ENCODE peak calls at places on chromosome 4, in five cellular contexts. V is PC-9, Z is lower lobe of right lung, U is IMR-90, D is right lobe of liver. A is an unnamed sample.
A peak's percentile ranks its signal among the peaks of the same experiment; 100 is the strongest.

GRCh38 chr4:184450045-184450444 is 24.3 kb downstream of the IRF2 start:
- DNase-seq in Z (no peak), D (no peak), U (peak; percentile 87), V (no peak), A (no peak)

GRCh38 chr4:6701371-6701770 is 7.7 kb downstream of the S100P start:
- DNase-seq in V (no peak), D (no peak), U (no peak), Z (no peak), A (no peak)

GRCh38 chr4:86741841-86742240 is 107.3 kb downstream of the SLC10A6 start:
- DNase-seq in V (no peak), Z (no peak), U (no peak), D (no peak), A (no peak)

GRCh38 chr4:7557447-7557846 is 122.7 kb upstream of the PSAPL1 start:
- DNase-seq in Z (no peak), V (peak; percentile 60), U (peak; percentile 82), D (no peak), A (peak; percentile 24)

GRCh38 chr4:7807351-7807921 is 132.2 kb downstream of the AFAP1 start:
- DNase-seq in V (no peak), U (no peak), D (no peak), Z (no peak), A (no peak)

GRCh38 chr4:27701563-27701962 is 840.9 kb downstream of the STIM2 start:
- DNase-seq in Z (no peak), V (no peak), D (no peak), U (peak; percentile 0), A (no peak)

GRCh38 chr4:100299019-100299418 is 108.8 kb upstream of the DDIT4L start:
- DNase-seq in Z (no peak), U (peak; percentile 96), V (no peak), D (no peak), A (no peak)

GRCh38 chr4:6065166-6065565 is 46.9 kb upstream of the C4orf50 start:
- DNase-seq in Z (no peak), D (no peak), U (no peak), V (no peak), A (no peak)

GRCh38 chr4:4455199-4455865 is 68.4 kb downstream of the NSG1 start:
- DNase-seq in V (no peak), U (no peak), Z (no peak), D (no peak), A (no peak)

GRCh38 chr4:181792641-181793612 is 450.3 kb upstream of the TENM3 start:
- DNase-seq in D (no peak), U (no peak), V (no peak), Z (no peak), A (no peak)

GRCh38 chr4:107036602-107037151 is 564 bp upstream of the DKK2 start:
- DNase-seq in U (no peak), D (no peak), Z (no peak), V (no peak), A (no peak)

GRCh38 chr4:162075691-162076090 is 88.1 kb downstream of the FSTL5 start:
- DNase-seq in V (no peak), U (no peak), D (no peak), Z (no peak), A (no peak)

GRCh38 chr4:173057442-173057841 is 111.2 kb upstream of the GALNT7 start:
- DNase-seq in D (no peak), V (no peak), U (peak; percentile 10), Z (no peak), A (no peak)

GRCh38 chr4:176404591-176404990 is 84.8 kb downstream of the SPCS3 start:
- DNase-seq in D (no peak), U (peak; percentile 86), V (no peak), Z (no peak), A (no peak)

GRCh38 chr4:126004936-126005335 is 690.2 kb downstream of the FAT4 start:
- DNase-seq in U (peak; percentile 60), Z (no peak), V (no peak), D (no peak), A (no peak)

GRCh38 chr4:56048621-56049427 is 100.1 kb downstream of the CEP135 start:
- DNase-seq in U (peak; percentile 39), V (no peak), D (peak; percentile 47), Z (no peak), A (no peak)

GRCh38 chr4:153987291-153987690 is 198.4 kb upstream of the SFRP2 start:
- DNase-seq in Z (no peak), U (no peak), V (no peak), D (no peak), A (no peak)

GRCh38 chr4:136918772-136919171 is 613.5 kb downstream of the PCDH18 start:
- DNase-seq in D (no peak), V (no peak), Z (no peak), U (no peak), A (no peak)

GRCh38 chr4:87985097-87985886 is 9.8 kb downstream of the SPP1 start:
- DNase-seq in V (peak; percentile 35), U (peak; percentile 35), D (peak; percentile 84), Z (peak; percentile 57), A (no peak)

GRCh38 chr4:152992027-152992426 is 55.9 kb downstream of the FHDC1 start:
- DNase-seq in D (no peak), Z (no peak), U (no peak), V (peak; percentile 77), A (peak; percentile 89)

GRCh38 chr4:150261571-150261970 is 183.3 kb downstream of the DCLK2 start:
- DNase-seq in Z (no peak), V (no peak), D (no peak), U (no peak), A (no peak)

GRCh38 chr4:172141025-172141424 is 327.8 kb downstream of the GALNTL6 start:
- DNase-seq in V (no peak), D (no peak), Z (no peak), U (no peak), A (no peak)

GRCh38 chr4:174324725-174325124 is 41.0 kb downstream of the CEP44 start:
- DNase-seq in Z (no peak), V (no peak), D (no peak), U (peak; percentile 52), A (no peak)

GRCh38 chr4:186058253-186058979 is 10.5 kb upstream of the TLR3 start:
- DNase-seq in U (no peak), D (no peak), Z (no peak), V (no peak), A (no peak)

GRCh38 chr4:147078875-147079658 is 133.4 kb upstream of the TTC29 start:
- DNase-seq in D (no peak), V (no peak), Z (no peak), U (no peak), A (no peak)

GRCh38 chr4:152536545-152537182 is 772 bp upstream of the FBXW7 start:
- DNase-seq in D (no peak), Z (no peak), V (peak; percentile 35), U (peak; percentile 37), A (no peak)

GRCh38 chr4:88659890-88660208 is 37.8 kb downstream of the NAP1L5 start:
- DNase-seq in D (no peak), U (no peak), V (no peak), Z (no peak), A (no peak)

DNA sequence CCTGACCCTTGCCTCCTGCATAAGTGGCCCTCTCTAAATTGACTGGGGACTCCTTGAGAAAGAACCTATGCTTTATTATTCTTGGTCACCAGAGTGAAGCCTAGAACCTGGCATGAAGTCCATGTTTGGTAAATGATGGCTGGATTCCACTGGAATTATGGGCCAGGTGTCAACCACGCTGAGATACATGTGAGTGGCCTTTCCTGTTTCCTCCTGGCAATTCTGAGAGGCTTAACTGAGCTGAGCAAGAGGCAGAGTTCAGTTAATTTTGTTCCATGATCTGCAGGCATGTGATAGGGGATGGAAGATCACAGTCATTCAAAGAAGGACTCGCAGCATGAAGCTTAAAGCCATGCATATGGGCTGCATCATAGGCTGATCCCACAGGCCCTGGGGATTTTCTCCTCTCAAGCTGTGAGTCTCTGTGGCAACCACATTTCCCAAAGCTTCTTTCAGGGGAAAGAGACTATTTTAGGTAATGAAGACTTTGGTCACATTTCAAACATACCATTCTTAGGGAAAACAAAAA is 69.4 kb upstream of the CLNK start:
- DNase-seq in D (no peak), U (no peak), Z (no peak), V (no peak), A (no peak)
- H3K9me3 ChIP-seq in D (no peaks in the 10 kb centered on the region), U (no peaks in the 10 kb centered on the region), Z (no peaks in the 10 kb centered on the region), V (no peaks in the 10 kb centered on the region), A (no peaks in the 10 kb centered on the region)

GRCh38 chr4:16227462-16227868 is 1.2 kb upstream of the TAPT1 start:
- DNase-seq in V (no peak), U (peak; percentile 30), Z (peak; percentile 58), D (peak; percentile 74), A (no peak)
- H3K4me1 ChIP-seq in V (peaks cover 18% of the 10 kb centered on the region), U (no peaks in the 10 kb centered on the region), Z (peaks cover 38% of the 10 kb centered on the region), D (no peaks in the 10 kb centered on the region), A (peaks cover 3% of the 10 kb centered on the region)

GRCh38 chr4:76702440-76703122 is 195.4 kb downstream of the SOWAHB start:
- DNase-seq in Z (no peak), D (no peak), V (no peak), U (no peak), A (no peak)

GRCh38 chr4:76705497-76705896 is 192.4 kb downstream of the SOWAHB start:
- DNase-seq in V (no peak), D (no peak), Z (no peak), U (peak; percentile 74), A (no peak)

GRCh38 chr4:76703123-76703490 is 194.8 kb downstream of the SOWAHB start:
- DNase-seq in U (no peak), V (peak; percentile 78), D (no peak), Z (no peak), A (peak; percentile 80)

GRCh38 chr4:76704133-76704881 is 193.6 kb downstream of the SOWAHB start:
- DNase-seq in D (no peak), V (peak; percentile 87), U (peak; percentile 81), Z (peak; percentile 66), A (peak; percentile 73)

DNA sequence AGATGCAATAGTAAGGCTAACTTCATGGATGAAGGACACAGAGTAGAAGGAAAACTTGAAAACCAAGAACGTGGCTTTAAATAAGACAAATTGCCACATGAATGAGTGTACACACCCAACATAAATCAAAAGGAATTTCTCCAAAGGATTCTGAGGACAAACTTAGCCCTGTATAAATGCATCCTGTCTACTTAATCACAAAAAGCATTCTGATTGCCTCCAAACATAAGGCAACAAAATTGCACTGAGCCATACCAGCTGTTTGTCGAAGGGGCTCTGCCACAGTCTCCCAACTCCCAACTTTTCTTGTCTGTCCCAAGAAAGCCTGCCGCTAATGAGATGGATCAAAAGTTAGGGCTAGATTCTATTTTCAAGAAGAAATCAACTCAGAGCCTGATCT is 194.3 kb downstream of the SOWAHB start:
- DNase-seq in Z (no peak), U (no peak), V (peak; percentile 66), D (no peak), A (no peak)
- H3K9me3 ChIP-seq in Z (no peaks in the 10 kb centered on the region), U (no peaks in the 10 kb centered on the region), V (no peaks in the 10 kb centered on the region), D (no peaks in the 10 kb centered on the region), A (no peaks in the 10 kb centered on the region)

GRCh38 chr4:1045595-1046201 is 34.3 kb downstream of the FGFRL1 start:
- DNase-seq in U (no peak), D (peak; percentile 41), V (no peak), Z (peak; percentile 18), A (no peak)
- H3K4me1 ChIP-seq in U (peaks cover 38% of the 10 kb centered on the region), D (no peaks in the 10 kb centered on the region), V (peaks cover 34% of the 10 kb centered on the region), Z (peaks cover 38% of the 10 kb centered on the region), A (peaks cover 19% of the 10 kb centered on the region)

GRCh38 chr4:14652522-14652921 is 349.8 kb upstream of the CPEB2 start:
- DNase-seq in V (no peak), U (no peak), Z (no peak), D (no peak), A (no peak)
- H3K9me3 ChIP-seq in V (no peaks in the 10 kb centered on the region), U (no peaks in the 10 kb centered on the region), Z (no peaks in the 10 kb centered on the region), D (no peaks in the 10 kb centered on the region), A (no peaks in the 10 kb centered on the region)

A was measured in RWPE2.